ENCODE peak calls at places on chromosomes 7 and 10, in seven cellular contexts. One of them, this sample, is unnamed.

GRCh38 chr7:32525839-32526238 is 30.6 kb downstream of the AVL9 start:
- DNase-seq in body of pancreas: no peak
- DNase-seq in spleen: no peak
- DNase-seq in gastrocnemius medialis: no peak
- DNase-seq in uterus: no peak
- DNase-seq in A549: no peak
- DNase-seq in GM12892: no peak
- DNase-seq in this sample: no peak

GRCh38 chr7:8254667-8255066 is 7.3 kb downstream of the ICA1 start:
- DNase-seq in gastrocnemius medialis: no peak
- DNase-seq in GM12892: no peak
- DNase-seq in spleen: no peak
- DNase-seq in uterus: no peak
- DNase-seq in body of pancreas: peak
- DNase-seq in A549: no peak
- DNase-seq in this sample: no peak

GRCh38 chr10:99612167-99612831 is 7.9 kb downstream of the SLC25A28 start:
- DNase-seq in A549: peak
- DNase-seq in GM12892: peak
- DNase-seq in body of pancreas: peak
- DNase-seq in uterus: peak
- DNase-seq in gastrocnemius medialis: no peak
- DNase-seq in spleen: no peak
- DNase-seq in this sample: peak

GRCh38 chr7:30750574-30751256 is 1.2 kb upstream of the INMT start:
- DNase-seq in uterus: peak
- DNase-seq in gastrocnemius medialis: peak
- DNase-seq in body of pancreas: peak
- DNase-seq in GM12892: no peak
- DNase-seq in A549: no peak
- DNase-seq in spleen: no peak
- DNase-seq in this sample: no peak

GRCh38 chr10:11742779-11743298 is 657 bp downstream of the ECHDC3 start:
- DNase-seq in uterus: no peak
- DNase-seq in A549: no peak
- DNase-seq in gastrocnemius medialis: peak
- DNase-seq in GM12892: peak
- DNase-seq in body of pancreas: peak
- DNase-seq in spleen: no peak
- DNase-seq in this sample: no peak

GRCh38 chr7:80129785-80130184 is 4.8 kb upstream of the GNAI1 start:
- DNase-seq in body of pancreas: no peak
- DNase-seq in gastrocnemius medialis: no peak
- DNase-seq in uterus: no peak
- DNase-seq in spleen: no peak
- DNase-seq in GM12892: no peak
- DNase-seq in A549: no peak
- DNase-seq in this sample: no peak

GRCh38 chr10:125916977-125917376 is 20.6 kb downstream of the FANK1 start:
- DNase-seq in A549: no peak
- DNase-seq in body of pancreas: no peak
- DNase-seq in spleen: no peak
- DNase-seq in uterus: no peak
- DNase-seq in GM12892: no peak
- DNase-seq in gastrocnemius medialis: no peak
- DNase-seq in this sample: no peak

GRCh38 chr10:71948496-71949067 is 15.6 kb upstream of the CHST3 start:
- DNase-seq in gastrocnemius medialis: no peak
- DNase-seq in GM12892: no peak
- DNase-seq in uterus: no peak
- DNase-seq in body of pancreas: no peak
- DNase-seq in A549: no peak
- DNase-seq in spleen: no peak
- DNase-seq in this sample: no peak

GRCh38 chr7:66522518-66522917 is 106.2 kb upstream of the KCTD7 start:
- DNase-seq in A549: no peak
- DNase-seq in spleen: peak
- DNase-seq in uterus: no peak
- DNase-seq in gastrocnemius medialis: no peak
- DNase-seq in GM12892: no peak
- DNase-seq in body of pancreas: no peak
- DNase-seq in this sample: no peak

GRCh38 chr10:85926986-85927385 is 439.6 kb downstream of the GRID1 start:
- DNase-seq in uterus: no peak
- DNase-seq in spleen: no peak
- DNase-seq in GM12892: no peak
- DNase-seq in body of pancreas: no peak
- DNase-seq in A549: no peak
- DNase-seq in gastrocnemius medialis: no peak
- DNase-seq in this sample: no peak

GRCh38 chr7:30010022-30010421 is 16.5 kb downstream of the FKBP14 start:
- DNase-seq in body of pancreas: no peak
- DNase-seq in GM12892: no peak
- DNase-seq in gastrocnemius medialis: no peak
- DNase-seq in uterus: no peak
- DNase-seq in spleen: no peak
- DNase-seq in A549: no peak
- DNase-seq in this sample: no peak

GRCh38 chr10:3625959-3626751 is 158.9 kb downstream of the KLF6 start:
- DNase-seq in gastrocnemius medialis: no peak
- DNase-seq in spleen: no peak
- DNase-seq in GM12892: no peak
- DNase-seq in uterus: no peak
- DNase-seq in A549: no peak
- DNase-seq in body of pancreas: no peak
- DNase-seq in this sample: no peak

GRCh38 chr10:46018453-46019169 is 11.8 kb downstream of the NCOA4 start:
- DNase-seq in uterus: no peak
- DNase-seq in A549: no peak
- DNase-seq in body of pancreas: no peak
- DNase-seq in GM12892: no peak
- DNase-seq in gastrocnemius medialis: no peak
- DNase-seq in spleen: no peak
- DNase-seq in this sample: no peak

GRCh38 chr7:90603346-90603745 is 7.2 kb downstream of the CDK14 start:
- DNase-seq in gastrocnemius medialis: no peak
- DNase-seq in spleen: no peak
- DNase-seq in GM12892: no peak
- DNase-seq in A549: no peak
- DNase-seq in body of pancreas: no peak
- DNase-seq in uterus: no peak
- DNase-seq in this sample: no peak

GRCh38 chr7:105426606-105427146 is 38.0 kb upstream of the SRPK2 start:
- DNase-seq in body of pancreas: no peak
- DNase-seq in A549: no peak
- DNase-seq in spleen: no peak
- DNase-seq in GM12892: no peak
- DNase-seq in gastrocnemius medialis: no peak
- DNase-seq in uterus: no peak
- DNase-seq in this sample: no peak

GRCh38 chr10:68135362-68135761 is 26.1 kb downstream of the MYPN start:
- DNase-seq in body of pancreas: no peak
- DNase-seq in GM12892: no peak
- DNase-seq in spleen: no peak
- DNase-seq in uterus: no peak
- DNase-seq in gastrocnemius medialis: no peak
- DNase-seq in A549: no peak
- DNase-seq in this sample: no peak

GRCh38 chr10:17427201-17427600 is 27.2 kb downstream of the ST8SIA6 start:
- DNase-seq in body of pancreas: no peak
- DNase-seq in gastrocnemius medialis: no peak
- DNase-seq in spleen: no peak
- DNase-seq in uterus: no peak
- DNase-seq in A549: no peak
- DNase-seq in GM12892: no peak
- DNase-seq in this sample: no peak

GRCh38 chr7:107998150-107998549 is 4.8 kb downstream of the LAMB1 start:
- DNase-seq in A549: no peak
- DNase-seq in GM12892: no peak
- DNase-seq in body of pancreas: no peak
- DNase-seq in spleen: no peak
- DNase-seq in uterus: no peak
- DNase-seq in gastrocnemius medialis: no peak
- DNase-seq in this sample: no peak

GRCh38 chr10:61793760-61794713 is 107.5 kb upstream of the ARID5B start:
- DNase-seq in A549: no peak
- DNase-seq in GM12892: no peak
- DNase-seq in spleen: no peak
- DNase-seq in uterus: no peak
- DNase-seq in body of pancreas: no peak
- DNase-seq in gastrocnemius medialis: no peak
- DNase-seq in this sample: no peak

GRCh38 chr7:20329389-20330175 is 1.1 kb upstream of the ITGB8 start:
- DNase-seq in spleen: peak
- DNase-seq in GM12892: peak
- DNase-seq in A549: peak
- DNase-seq in uterus: peak
- DNase-seq in body of pancreas: peak
- DNase-seq in gastrocnemius medialis: no peak
- DNase-seq in this sample: peak
- TF ChIP-seq POLR2A in spleen: no peak
- TF ChIP-seq POLR2A in GM12892: no peak
- TF ChIP-seq POLR2A in A549: peak
- TF ChIP-seq POLR2A in uterus: no peak
- TF ChIP-seq POLR2A in body of pancreas: peak
- TF ChIP-seq POLR2A in gastrocnemius medialis: no peak
- TF ChIP-seq POLR2A in this sample: no peak

DNA sequence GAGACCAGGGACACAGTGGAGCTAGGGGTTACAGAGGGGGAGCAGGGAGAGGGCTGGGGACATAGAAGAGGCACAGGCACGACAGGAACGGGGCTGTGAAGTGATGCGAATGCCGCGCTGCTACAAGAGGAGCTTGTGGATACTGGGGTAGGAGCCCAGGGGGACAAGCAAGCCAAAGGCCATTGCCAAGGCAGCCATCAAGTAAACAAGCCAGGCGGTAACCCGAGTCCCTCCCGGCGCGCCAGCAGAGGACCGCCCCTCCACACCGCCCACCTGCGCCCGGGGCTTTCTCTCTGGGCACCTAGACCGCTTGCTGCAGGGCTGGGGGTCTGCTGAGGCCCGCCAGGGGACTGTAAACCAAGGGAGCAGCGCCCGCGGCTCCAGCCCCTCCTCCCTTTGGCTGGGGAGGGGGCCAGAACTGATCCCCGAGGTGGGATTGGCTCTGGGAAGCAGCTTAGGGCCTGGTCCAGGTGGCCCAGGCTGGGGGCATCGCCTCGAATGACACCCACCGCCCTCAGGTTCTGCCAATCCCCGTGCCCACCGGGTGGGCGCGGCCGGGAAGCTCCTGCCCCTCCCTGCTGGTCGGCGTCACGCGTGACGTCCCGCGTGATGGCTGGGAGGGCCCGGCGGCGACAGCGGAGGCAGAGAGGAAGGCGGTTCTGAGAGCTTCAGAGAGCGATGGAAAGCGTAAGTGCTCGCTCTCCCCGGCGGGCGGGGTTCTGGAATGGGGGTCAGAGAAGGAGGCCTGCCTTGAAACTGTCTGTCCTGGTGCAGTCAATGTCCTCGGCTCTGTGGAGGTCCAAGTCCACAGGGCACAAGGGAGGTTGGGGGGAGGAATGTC is 982 bp downstream of the SFXN3 start:
- DNase-seq in uterus: peak
- DNase-seq in GM12892: peak
- DNase-seq in spleen: peak
- DNase-seq in A549: peak
- DNase-seq in gastrocnemius medialis: peak
- DNase-seq in body of pancreas: peak
- DNase-seq in this sample: no peak
- TF ChIP-seq POLR2A in uterus: peak
- TF ChIP-seq POLR2A in GM12892: no peak
- TF ChIP-seq POLR2A in spleen: no peak
- TF ChIP-seq POLR2A in A549: peak
- TF ChIP-seq POLR2A in gastrocnemius medialis: peak
- TF ChIP-seq POLR2A in body of pancreas: no peak
- TF ChIP-seq POLR2A in this sample: peak

DNA sequence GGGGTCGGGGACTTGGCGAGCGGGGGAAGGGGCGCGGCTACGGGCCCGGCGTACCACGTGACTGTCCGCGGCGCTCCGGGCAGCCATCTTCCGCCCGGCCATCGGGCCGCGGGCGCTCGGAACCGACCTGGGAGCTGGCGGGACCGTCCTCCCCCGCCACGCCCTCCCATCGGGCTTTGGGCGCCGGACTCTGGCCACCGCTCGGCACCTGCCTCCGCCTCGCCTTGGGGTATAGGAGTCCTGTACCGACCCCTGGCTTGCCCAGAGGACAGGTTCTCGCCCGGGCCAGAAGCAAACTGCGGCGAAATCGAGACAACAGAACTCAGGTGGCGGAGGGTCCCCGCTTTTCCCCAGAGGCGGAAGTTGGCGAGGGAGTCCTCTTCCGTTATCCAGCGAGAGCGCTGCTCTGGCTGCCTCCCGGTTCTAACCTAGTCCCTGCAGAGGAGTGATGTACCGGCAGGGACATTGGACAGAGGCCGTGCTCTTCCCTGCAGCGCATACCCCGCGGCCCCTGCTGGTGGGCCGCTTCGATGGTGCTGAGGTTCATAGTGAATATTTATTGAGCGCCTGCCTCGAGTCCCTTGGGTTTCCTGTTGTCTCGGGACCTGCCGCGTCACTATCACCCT is 1.2 kb upstream of the SGMS1 start:
- DNase-seq in GM12892: peak
- DNase-seq in body of pancreas: peak
- DNase-seq in gastrocnemius medialis: peak
- DNase-seq in uterus: peak
- DNase-seq in spleen: no peak
- DNase-seq in A549: peak
- DNase-seq in this sample: peak
- TF ChIP-seq POLR2A in GM12892: peak
- TF ChIP-seq POLR2A in body of pancreas: peak
- TF ChIP-seq POLR2A in gastrocnemius medialis: no peak
- TF ChIP-seq POLR2A in uterus: peak
- TF ChIP-seq POLR2A in spleen: no peak
- TF ChIP-seq POLR2A in A549: peak
- TF ChIP-seq POLR2A in this sample: peak

GRCh38 chr7:4774804-4775280 is 581 bp upstream of the AP5Z1 start:
- DNase-seq in GM12892: no peak
- DNase-seq in gastrocnemius medialis: no peak
- DNase-seq in body of pancreas: peak
- DNase-seq in A549: peak
- DNase-seq in spleen: peak
- DNase-seq in uterus: no peak
- DNase-seq in this sample: no peak

GRCh38 chr7:4776160-4776623 is 769 bp downstream of the AP5Z1 start:
- DNase-seq in gastrocnemius medialis: no peak
- DNase-seq in A549: no peak
- DNase-seq in spleen: no peak
- DNase-seq in GM12892: no peak
- DNase-seq in uterus: no peak
- DNase-seq in body of pancreas: no peak
- DNase-seq in this sample: no peak

GRCh38 chr7:4772306-4772705 is 3.1 kb upstream of the AP5Z1 start:
- DNase-seq in gastrocnemius medialis: no peak
- DNase-seq in A549: no peak
- DNase-seq in GM12892: no peak
- DNase-seq in spleen: no peak
- DNase-seq in body of pancreas: no peak
- DNase-seq in uterus: no peak
- DNase-seq in this sample: no peak

GRCh38 chr7:4774007-4774406 is 1.4 kb upstream of the AP5Z1 start:
- DNase-seq in body of pancreas: no peak
- DNase-seq in uterus: no peak
- DNase-seq in GM12892: no peak
- DNase-seq in A549: no peak
- DNase-seq in spleen: no peak
- DNase-seq in gastrocnemius medialis: no peak
- DNase-seq in this sample: no peak

GRCh38 chr7:4775281-4776159 is at the start of gene AP5Z1:
- DNase-seq in spleen: peak
- DNase-seq in A549: peak
- DNase-seq in GM12892: peak
- DNase-seq in uterus: peak
- DNase-seq in gastrocnemius medialis: peak
- DNase-seq in body of pancreas: peak
- DNase-seq in this sample: peak
- TF ChIP-seq POLR2A in spleen: peak
- TF ChIP-seq POLR2A in A549: peak
- TF ChIP-seq POLR2A in GM12892: peak
- TF ChIP-seq POLR2A in uterus: peak
- TF ChIP-seq POLR2A in gastrocnemius medialis: peak
- TF ChIP-seq POLR2A in body of pancreas: peak
- TF ChIP-seq POLR2A in this sample: peak

This sample was measured in H54.